ENCODE peak calls at places on chromosomes 7 and 10, in five cellular contexts. One of them, this sample, is unnamed. For H3K9me3, the result is how much of the 10 kb centered on the place peaks cover.

GRCh38 chr7:140726304-140726703 is 29.8 kb downstream of the NDUFB2 start:
- DNase-seq in adrenal gland: no peak
- DNase-seq in IMR-90: peak
- DNase-seq in esophagus squamous epithelium: no peak
- DNase-seq in breast epithelium: no peak
- DNase-seq in this sample: no peak

GRCh38 chr7:11881680-11882079 is 49.7 kb upstream of the THSD7A start:
- DNase-seq in adrenal gland: no peak
- DNase-seq in IMR-90: no peak
- DNase-seq in esophagus squamous epithelium: no peak
- DNase-seq in breast epithelium: no peak
- DNase-seq in this sample: no peak

GRCh38 chr7:30921540-30921930 is 9.9 kb downstream of the AQP1 start:
- DNase-seq in adrenal gland: no peak
- DNase-seq in IMR-90: no peak
- DNase-seq in esophagus squamous epithelium: no peak
- DNase-seq in breast epithelium: no peak
- DNase-seq in this sample: no peak

GRCh38 chr10:124944982-124945381 is 3.1 kb downstream of the ZRANB1 start:
- DNase-seq in adrenal gland: no peak
- DNase-seq in IMR-90: peak
- DNase-seq in esophagus squamous epithelium: no peak
- DNase-seq in breast epithelium: no peak
- DNase-seq in this sample: no peak

GRCh38 chr7:149690688-149691446 is 82.5 kb downstream of the ZNF467 start:
- DNase-seq in adrenal gland: peak
- DNase-seq in IMR-90: peak
- DNase-seq in esophagus squamous epithelium: no peak
- DNase-seq in breast epithelium: peak
- DNase-seq in this sample: no peak

GRCh38 chr7:77331938-77332695 is 84.0 kb downstream of the GSAP start:
- DNase-seq in adrenal gland: peak
- DNase-seq in IMR-90: peak
- DNase-seq in esophagus squamous epithelium: no peak
- DNase-seq in breast epithelium: peak
- DNase-seq in this sample: no peak

GRCh38 chr10:74977913-74978847 is 133.3 kb upstream of the SAMD8 start:
- DNase-seq in adrenal gland: no peak
- DNase-seq in IMR-90: no peak
- DNase-seq in esophagus squamous epithelium: no peak
- DNase-seq in breast epithelium: no peak
- DNase-seq in this sample: no peak

GRCh38 chr7:41378156-41378555 is 324.7 kb downstream of the INHBA start:
- DNase-seq in adrenal gland: no peak
- DNase-seq in IMR-90: no peak
- DNase-seq in esophagus squamous epithelium: no peak
- DNase-seq in breast epithelium: no peak
- DNase-seq in this sample: no peak

GRCh38 chr7:141073173-141073640 is 657 bp upstream of the TMEM178B start:
- DNase-seq in adrenal gland: peak
- DNase-seq in IMR-90: peak
- DNase-seq in esophagus squamous epithelium: no peak
- DNase-seq in breast epithelium: no peak
- DNase-seq in this sample: no peak

GRCh38 chr7:25858562-25859411 is 293.2 kb upstream of the NFE2L3 start:
- DNase-seq in adrenal gland: no peak
- DNase-seq in IMR-90: no peak
- DNase-seq in esophagus squamous epithelium: no peak
- DNase-seq in breast epithelium: no peak
- DNase-seq in this sample: no peak

GRCh38 chr7:92179393-92179924 is 517 bp upstream of the LRRD1 start:
- DNase-seq in adrenal gland: peak
- DNase-seq in IMR-90: peak
- DNase-seq in esophagus squamous epithelium: no peak
- DNase-seq in breast epithelium: no peak
- DNase-seq in this sample: no peak

GRCh38 chr7:47100815-47101435 is 481.0 kb downstream of the TNS3 start:
- DNase-seq in adrenal gland: peak
- DNase-seq in IMR-90: peak
- DNase-seq in esophagus squamous epithelium: no peak
- DNase-seq in breast epithelium: no peak
- DNase-seq in this sample: no peak

GRCh38 chr10:115030483-115031200 is 62.5 kb upstream of the ATRNL1 start:
- DNase-seq in adrenal gland: peak
- DNase-seq in IMR-90: no peak
- DNase-seq in esophagus squamous epithelium: no peak
- DNase-seq in breast epithelium: no peak
- DNase-seq in this sample: no peak

GRCh38 chr10:35194906-35195305 is 68.3 kb downstream of the CREM start:
- DNase-seq in adrenal gland: no peak
- DNase-seq in IMR-90: peak
- DNase-seq in esophagus squamous epithelium: no peak
- DNase-seq in breast epithelium: no peak
- DNase-seq in this sample: peak

GRCh38 chr10:122499491-122499941 is 38.2 kb downstream of the HTRA1 start:
- DNase-seq in adrenal gland: no peak
- DNase-seq in IMR-90: peak
- DNase-seq in esophagus squamous epithelium: no peak
- DNase-seq in breast epithelium: no peak
- DNase-seq in this sample: no peak

GRCh38 chr10:94172332-94172731 is 178.6 kb downstream of the PLCE1 start:
- DNase-seq in adrenal gland: no peak
- DNase-seq in IMR-90: peak
- DNase-seq in esophagus squamous epithelium: no peak
- DNase-seq in breast epithelium: no peak
- DNase-seq in this sample: no peak

GRCh38 chr10:33803248-33803647 is 468.8 kb upstream of the NRP1 start:
- DNase-seq in adrenal gland: no peak
- DNase-seq in IMR-90: peak
- DNase-seq in esophagus squamous epithelium: no peak
- DNase-seq in breast epithelium: no peak
- DNase-seq in this sample: no peak

GRCh38 chr7:3013975-3014792 is 29.5 kb downstream of the CARD11 start:
- DNase-seq in adrenal gland: no peak
- DNase-seq in IMR-90: no peak
- DNase-seq in esophagus squamous epithelium: no peak
- DNase-seq in breast epithelium: no peak
- DNase-seq in this sample: no peak

GRCh38 chr10:89295597-89295996 is 6.2 kb upstream of the IFIT2 start:
- DNase-seq in adrenal gland: no peak
- DNase-seq in IMR-90: peak
- DNase-seq in esophagus squamous epithelium: no peak
- DNase-seq in breast epithelium: no peak
- DNase-seq in this sample: no peak

GRCh38 chr7:91609525-91609924 is 271.0 kb downstream of the MTERF1 start:
- DNase-seq in adrenal gland: no peak
- DNase-seq in IMR-90: no peak
- DNase-seq in esophagus squamous epithelium: no peak
- DNase-seq in breast epithelium: no peak
- DNase-seq in this sample: no peak

GRCh38 chr10:132463333-132464255 is 66.6 kb downstream of the PWWP2B start:
- DNase-seq in adrenal gland: no peak
- DNase-seq in IMR-90: no peak
- DNase-seq in esophagus squamous epithelium: no peak
- DNase-seq in breast epithelium: no peak
- DNase-seq in this sample: no peak

GRCh38 chr7:70668606-70669358 is 463.2 kb upstream of the GALNT17 start:
- DNase-seq in adrenal gland: no peak
- DNase-seq in IMR-90: no peak
- DNase-seq in esophagus squamous epithelium: no peak
- DNase-seq in breast epithelium: peak
- DNase-seq in this sample: no peak

GRCh38 chr7:158506626-158507025 is 81.0 kb downstream of the PTPRN2 start:
- DNase-seq in adrenal gland: no peak
- DNase-seq in IMR-90: no peak
- DNase-seq in esophagus squamous epithelium: no peak
- DNase-seq in breast epithelium: no peak
- DNase-seq in this sample: no peak

GRCh38 chr7:8441602-8442294 is 8.3 kb downstream of the NXPH1 start:
- DNase-seq in adrenal gland: no peak
- DNase-seq in IMR-90: no peak
- DNase-seq in esophagus squamous epithelium: no peak
- DNase-seq in breast epithelium: no peak
- DNase-seq in this sample: no peak

GRCh38 chr7:97187067-97187466 is 69.6 kb downstream of the SDHAF3 start:
- DNase-seq in adrenal gland: no peak
- DNase-seq in IMR-90: peak
- DNase-seq in esophagus squamous epithelium: no peak
- DNase-seq in breast epithelium: no peak
- DNase-seq in this sample: no peak

GRCh38 chr7:111198255-111198654 is 107.3 kb downstream of the LRRN3 start:
- DNase-seq in adrenal gland: no peak
- DNase-seq in IMR-90: peak
- DNase-seq in esophagus squamous epithelium: no peak
- DNase-seq in breast epithelium: no peak
- DNase-seq in this sample: no peak

GRCh38 chr10:14839305-14839695 is 1.2 kb downstream of the HSPA14 start:
- DNase-seq in adrenal gland: no peak
- DNase-seq in IMR-90: no peak
- DNase-seq in esophagus squamous epithelium: no peak
- DNase-seq in breast epithelium: no peak
- DNase-seq in this sample: no peak

GRCh38 chr10:129583831-129584230 is 116.8 kb downstream of the MGMT start:
- DNase-seq in adrenal gland: no peak
- DNase-seq in IMR-90: no peak
- DNase-seq in esophagus squamous epithelium: no peak
- DNase-seq in breast epithelium: no peak
- DNase-seq in this sample: no peak

GRCh38 chr10:129593953-129594352 is 126.9 kb downstream of the MGMT start:
- DNase-seq in adrenal gland: no peak
- DNase-seq in IMR-90: peak
- DNase-seq in esophagus squamous epithelium: no peak
- DNase-seq in breast epithelium: no peak
- DNase-seq in this sample: no peak

GRCh38 chr10:129586897-129587443 is 119.9 kb downstream of the MGMT start:
- DNase-seq in adrenal gland: no peak
- DNase-seq in IMR-90: peak
- DNase-seq in esophagus squamous epithelium: no peak
- DNase-seq in breast epithelium: no peak
- DNase-seq in this sample: no peak

GRCh38 chr10:129594811-129595210 is 127.8 kb downstream of the MGMT start:
- DNase-seq in adrenal gland: no peak
- DNase-seq in IMR-90: no peak
- DNase-seq in esophagus squamous epithelium: no peak
- DNase-seq in breast epithelium: no peak
- DNase-seq in this sample: no peak

DNA sequence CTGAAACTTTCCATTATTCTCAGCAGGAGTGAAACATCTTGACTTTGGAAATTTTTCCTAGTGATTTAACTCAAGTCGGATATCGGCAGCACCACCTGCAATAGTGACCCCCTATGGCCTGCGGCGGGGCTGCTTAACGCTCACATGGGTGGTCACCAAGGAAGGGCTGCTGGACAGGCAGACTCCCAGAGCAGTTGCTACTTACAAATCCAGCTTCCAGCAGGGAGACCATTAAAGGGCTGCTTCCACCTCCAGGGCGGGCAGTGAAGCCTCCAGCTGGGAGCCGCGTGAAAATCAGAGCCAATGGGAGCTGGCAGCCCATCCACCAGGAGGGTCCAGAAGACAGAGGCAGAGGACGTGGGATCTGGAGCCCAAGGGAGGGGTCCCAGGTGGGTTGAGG is 122.5 kb downstream of the MGMT start:
- DNase-seq in adrenal gland: no peak
- DNase-seq in IMR-90: no peak
- DNase-seq in esophagus squamous epithelium: no peak
- DNase-seq in breast epithelium: no peak
- DNase-seq in this sample: no peak
- H3K9me3 ChIP-seq in adrenal gland: under half
- H3K9me3 ChIP-seq in IMR-90: under half
- H3K9me3 ChIP-seq in esophagus squamous epithelium: under half
- H3K9me3 ChIP-seq in breast epithelium: under half
- H3K9me3 ChIP-seq in this sample: under half

GRCh38 chr7:73831656-73832579 is 1.1 kb downstream of the CLDN4 start:
- DNase-seq in adrenal gland: no peak
- DNase-seq in IMR-90: no peak
- DNase-seq in esophagus squamous epithelium: no peak
- DNase-seq in breast epithelium: peak
- DNase-seq in this sample: no peak

GRCh38 chr7:73829505-73829904 is 1.3 kb upstream of the CLDN4 start:
- DNase-seq in adrenal gland: no peak
- DNase-seq in IMR-90: no peak
- DNase-seq in esophagus squamous epithelium: no peak
- DNase-seq in breast epithelium: no peak
- DNase-seq in this sample: no peak

GRCh38 chr7:73830872-73831655 is at the start of gene CLDN4:
- DNase-seq in adrenal gland: no peak
- DNase-seq in IMR-90: no peak
- DNase-seq in esophagus squamous epithelium: no peak
- DNase-seq in breast epithelium: peak
- DNase-seq in this sample: no peak

GRCh38 chr7:73829921-73830617 is 727 bp upstream of the CLDN4 start:
- DNase-seq in adrenal gland: no peak
- DNase-seq in IMR-90: no peak
- DNase-seq in esophagus squamous epithelium: no peak
- DNase-seq in breast epithelium: no peak
- DNase-seq in this sample: no peak

GRCh38 chr7:73830618-73830871 is 251 bp upstream of the CLDN4 start:
- DNase-seq in adrenal gland: no peak
- DNase-seq in IMR-90: peak
- DNase-seq in esophagus squamous epithelium: no peak
- DNase-seq in breast epithelium: no peak
- DNase-seq in this sample: no peak
- H3K9me3 ChIP-seq in adrenal gland: under half
- H3K9me3 ChIP-seq in IMR-90: under half
- H3K9me3 ChIP-seq in esophagus squamous epithelium: under half
- H3K9me3 ChIP-seq in breast epithelium: under half
- H3K9me3 ChIP-seq in this sample: under half

DNA sequence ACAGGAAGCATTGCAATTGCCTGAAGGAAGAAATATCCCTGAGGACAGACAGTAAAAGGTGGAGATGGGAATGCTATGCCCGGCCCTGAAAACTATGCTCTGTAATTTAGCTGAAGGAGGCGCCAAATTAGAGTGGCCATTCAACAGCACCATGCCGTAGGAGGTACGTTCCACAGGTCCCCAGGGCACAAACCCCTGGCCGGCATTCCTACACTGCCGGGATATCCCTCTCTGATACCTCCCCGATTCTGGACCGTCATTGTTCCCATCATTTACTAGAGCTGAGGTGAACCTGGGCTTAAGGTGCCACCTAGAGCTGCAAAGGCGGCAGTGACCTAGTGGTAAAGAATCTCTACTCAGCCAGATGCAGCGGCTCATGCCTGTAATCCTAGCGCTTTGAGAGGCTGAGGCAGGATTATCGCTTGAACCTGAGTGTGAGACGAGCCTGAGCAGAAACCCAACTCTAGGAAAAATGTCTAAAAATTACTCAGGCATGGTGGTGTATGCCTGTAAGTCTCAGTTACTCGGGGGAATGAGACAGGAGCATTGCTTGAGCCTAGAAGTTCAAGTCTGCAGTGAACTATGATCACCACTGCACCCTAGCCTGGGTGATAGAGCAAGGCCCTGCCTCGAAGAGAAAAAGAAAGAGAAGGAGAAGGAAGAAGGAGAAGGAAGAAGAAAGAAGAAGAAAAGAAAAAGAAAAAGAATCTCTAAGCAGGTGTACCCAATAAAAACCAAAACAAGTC is 53.0 kb upstream of the TNKS2 start:
- DNase-seq in adrenal gland: no peak
- DNase-seq in IMR-90: no peak
- DNase-seq in esophagus squamous epithelium: no peak
- DNase-seq in breast epithelium: peak
- DNase-seq in this sample: no peak
- H3K9me3 ChIP-seq in adrenal gland: under half
- H3K9me3 ChIP-seq in IMR-90: under half
- H3K9me3 ChIP-seq in esophagus squamous epithelium: under half
- H3K9me3 ChIP-seq in breast epithelium: under half
- H3K9me3 ChIP-seq in this sample: under half

GRCh38 chr7:52592698-52593097 is 442.7 kb upstream of the POM121L12 start:
- DNase-seq in adrenal gland: no peak
- DNase-seq in IMR-90: no peak
- DNase-seq in esophagus squamous epithelium: no peak
- DNase-seq in breast epithelium: no peak
- DNase-seq in this sample: no peak
- H3K9me3 ChIP-seq in adrenal gland: under half
- H3K9me3 ChIP-seq in IMR-90: under half
- H3K9me3 ChIP-seq in esophagus squamous epithelium: under half
- H3K9me3 ChIP-seq in breast epithelium: under half
- H3K9me3 ChIP-seq in this sample: under half

This sample was measured in T-helper 17 cell.